ENCODE peak calls at places on chromosomes 4 and X, in five cellular contexts. V, H, B, Y and I are unnamed samples.

GRCh38 chr4:687975-688694 is 816 bp downstream of the SLC49A3 start:
- DNase-seq in V (no peak), Y (no peak), B (no peak), H (no peak), I (no peak)

GRCh38 chr4:61890321-61890720 is 690.2 kb downstream of the ADGRL3 start:
- DNase-seq in Y (no peak), B (no peak), H (no peak), V (no peak), I (no peak)

GRCh38 chr4:100819505-100819904 is 301.7 kb upstream of the EMCN start:
- DNase-seq in Y (no peak), H (no peak), V (no peak), B (no peak), I (no peak)

GRCh38 chrX:132426695-132427281 is 62.0 kb downstream of the MBNL3 start:
- DNase-seq in B (peak), H (peak), V (peak), Y (no peak), I (no peak)

GRCh38 chr4:78951862-78952472 is 12.7 kb upstream of the PAQR3 start:
- DNase-seq in V (peak), Y (peak), H (peak), B (peak), I (peak)

GRCh38 chrX:109601458-109601857 is 23.5 kb downstream of the KCNE5 start:
- DNase-seq in Y (no peak), H (no peak), B (no peak), V (no peak), I (no peak)

GRCh38 chr4:4384837-4385236 is 2.1 kb upstream of the NSG1 start:
- DNase-seq in B (peak), H (peak), Y (peak), V (no peak), I (no peak)

GRCh38 chr4:19329077-19329476 is 922.6 kb upstream of the SLIT2 start:
- DNase-seq in B (no peak), V (no peak), H (no peak), Y (no peak), I (no peak)

GRCh38 chr4:184318852-184319251 is 101.2 kb upstream of the ENPP6 start:
- DNase-seq in H (no peak), Y (no peak), V (no peak), B (no peak), I (no peak)

GRCh38 chrX:106415276-106415895 is 196.4 kb upstream of the RADX start:
- DNase-seq in H (peak), V (peak), Y (peak), B (peak), I (no peak)